ENCODE peak calls at places on chromosomes 5 and 9, in eight cellular contexts. H is prostate gland, A is PC-9, G is neural progenitor cell, S is SJSA1, U is osteoblast, Z is sigmoid colon, D is pancreas. L is an unnamed sample. For H3K36me3, the result is how much of the 10 kb centered on the place peaks cover.

GRCh38 chr9:6247266-6247665 is 31.7 kb downstream of the IL33 start:
- DNase-seq in S (no peak), H (no peak), U (no peak), A (no peak), D (no peak), Z (no peak), G (no peak), L (no peak)

GRCh38 chr9:128716581-128717254 is 7.2 kb downstream of the ZDHHC12 start:
- DNase-seq in H (no peak), Z (no peak), A (no peak), U (peak), S (no peak), D (no peak), G (no peak), L (peak)

GRCh38 chr5:72600401-72600981 is 93.3 kb upstream of the ZNF366 start:
- DNase-seq in G (no peak), H (no peak), U (peak), Z (no peak), D (no peak), S (peak), A (peak), L (no peak)

GRCh38 chr9:75229605-75230332 is 141.5 kb downstream of the OSTF1 start:
- DNase-seq in U (no peak), H (peak), S (no peak), D (peak), Z (peak), G (no peak), A (peak), L (no peak)

GRCh38 chr5:11182441-11183080 is 421.5 kb upstream of the DAP start:
- DNase-seq in U (no peak), D (no peak), A (peak), Z (no peak), H (no peak), G (peak), S (peak), L (no peak)

GRCh38 chr9:2819165-2819564 is 24.7 kb downstream of the PUM3 start:
- DNase-seq in S (no peak), G (no peak), U (no peak), Z (no peak), H (no peak), A (no peak), D (no peak), L (no peak)

GRCh38 chr5:72478276-72478675 is 28.9 kb downstream of the ZNF366 start:
- DNase-seq in D (no peak), Z (no peak), A (no peak), G (no peak), U (no peak), S (no peak), H (no peak), L (no peak)

GRCh38 chr9:69961834-69962233 is 81.8 kb upstream of the MAMDC2 start:
- DNase-seq in S (no peak), G (no peak), U (peak), Z (no peak), A (peak), H (no peak), D (no peak), L (no peak)

GRCh38 chr5:147400076-147400809 is 109.6 kb downstream of the DPYSL3 start:
- DNase-seq in U (peak), G (no peak), A (no peak), D (no peak), S (no peak), Z (no peak), H (no peak), L (no peak)

GRCh38 chr9:35605336-35606137 is 475 bp downstream of the TESK1 start:
- DNase-seq in Z (peak), D (peak), S (no peak), U (peak), G (peak), H (no peak), A (no peak), L (peak)

GRCh38 chr5:139642213-139642612 is 5.9 kb upstream of the CXXC5 start:
- DNase-seq in G (no peak), D (no peak), Z (peak), U (no peak), H (no peak), S (no peak), A (peak), L (peak)

GRCh38 chr5:10452768-10453331 is 11.2 kb downstream of the ROPN1L start:
- DNase-seq in Z (no peak), U (peak), A (peak), S (peak), G (peak), D (no peak), H (no peak), L (no peak)

GRCh38 chr5:65999061-65999723 is 72.8 kb downstream of the ERBIN start:
- DNase-seq in U (no peak), S (no peak), G (no peak), A (no peak), H (no peak), D (no peak), Z (no peak), L (no peak)

DNA sequence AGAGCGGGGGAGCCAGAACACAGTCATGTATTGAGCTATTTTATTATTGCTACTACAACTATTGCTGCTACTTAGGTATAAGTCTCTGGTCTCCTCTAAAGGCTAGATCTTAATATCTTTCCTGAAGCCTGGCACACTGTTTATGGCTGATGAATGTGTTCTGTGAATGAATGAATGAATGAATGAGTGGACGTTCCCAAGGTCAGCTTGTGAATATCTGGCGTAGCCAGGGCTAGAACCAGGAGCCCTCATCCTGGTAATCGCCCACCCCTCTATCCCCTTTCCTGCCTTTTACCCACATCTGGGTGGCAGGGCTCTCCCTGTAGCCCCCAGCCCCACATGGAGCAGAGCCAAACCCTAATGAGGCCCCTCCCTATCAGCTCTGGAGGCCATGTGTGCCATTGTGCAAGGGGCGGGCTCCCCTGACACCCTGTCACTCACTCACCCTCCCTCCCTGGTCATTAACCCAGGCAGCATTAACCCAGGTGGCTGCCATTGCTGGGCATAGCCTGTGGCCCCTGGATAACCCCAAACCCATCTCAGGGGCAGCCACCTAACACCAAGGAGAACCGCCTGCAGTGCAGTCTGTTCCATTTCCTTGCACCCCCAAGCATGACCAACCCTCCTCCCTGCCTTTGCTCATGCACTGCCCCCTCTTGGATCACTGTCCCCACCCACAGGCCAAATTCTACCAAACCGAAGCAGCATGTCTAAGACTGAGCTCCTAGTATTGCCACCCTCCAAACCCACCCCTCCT is 2.0 kb upstream of the AKNA start:
- DNase-seq in H (no peak), U (no peak), Z (no peak), G (no peak), D (no peak), A (no peak), S (no peak), L (peak)
- H3K27ac ChIP-seq in H (no peak), U (no peak), Z (peak), G (no peak), D (no peak), A (no peak), S (no peak), L (peak)

GRCh38 chr5:160054831-160055230 is 45.9 kb downstream of the TTC1 start:
- DNase-seq in A (peak), D (no peak), S (peak), U (peak), H (no peak), G (no peak), Z (no peak), L (no peak)
- H3K36me3 ChIP-seq in A (under half), D (under half), S (half or more), U (half or more), H (under half), G (under half), Z (half or more), L (half or more)

GRCh38 chr9:89477395-89477794 is 20.5 kb downstream of the SEMA4D start:
- DNase-seq in S (no peak), G (no peak), Z (peak), A (no peak), U (no peak), D (no peak), H (no peak), L (no peak)

GRCh38 chr9:89478821-89479668 is 18.9 kb downstream of the SEMA4D start:
- DNase-seq in Z (peak), S (no peak), U (no peak), D (no peak), A (no peak), H (no peak), G (no peak), L (no peak)

GRCh38 chr9:89475891-89476440 is 21.9 kb downstream of the SEMA4D start:
- DNase-seq in H (no peak), G (no peak), A (no peak), U (no peak), S (no peak), Z (peak), D (no peak), L (no peak)

GRCh38 chr9:89476546-89476945 is 21.4 kb downstream of the SEMA4D start:
- DNase-seq in G (no peak), H (no peak), A (no peak), D (no peak), S (no peak), Z (peak), U (no peak), L (no peak)

DNA sequence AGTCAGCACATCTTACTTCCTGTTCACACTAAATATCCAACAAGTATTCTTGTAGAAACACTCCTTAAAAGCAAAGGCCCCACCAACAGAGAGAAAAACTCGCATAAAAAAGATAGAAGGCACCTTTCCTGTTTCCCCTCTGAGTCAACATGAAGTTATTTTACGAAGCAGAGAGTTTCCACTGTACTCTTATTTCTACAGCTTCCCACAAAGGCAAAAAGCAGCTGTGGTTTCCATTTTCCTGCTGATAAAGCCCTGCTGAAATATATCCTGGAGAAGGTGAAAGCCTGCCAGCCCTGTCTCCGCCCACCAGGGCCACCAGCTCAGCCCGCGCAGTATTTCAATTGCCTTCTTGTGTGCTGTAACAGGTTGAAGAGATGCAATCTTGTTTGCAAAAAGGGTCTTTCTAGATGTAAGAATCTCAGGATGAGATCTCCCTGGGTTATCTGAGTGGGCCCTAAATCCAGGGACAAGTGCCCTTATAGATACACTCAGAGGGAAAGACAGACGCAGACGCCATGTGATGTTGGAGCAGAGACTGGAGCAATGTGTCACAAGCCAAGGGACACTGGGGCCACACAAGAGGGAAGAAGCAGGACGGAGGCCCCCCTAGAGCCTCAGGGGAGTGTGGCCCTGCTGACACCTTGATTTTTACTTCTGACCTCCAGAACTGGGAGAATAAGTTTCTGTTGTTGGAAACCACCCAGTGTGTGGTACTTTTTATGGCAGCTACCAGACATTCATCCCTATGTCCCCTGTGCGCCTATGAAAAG is 19.9 kb downstream of the SEMA4D start:
- DNase-seq in Z (peak), H (peak), A (no peak), G (no peak), S (peak), D (no peak), U (no peak), L (no peak)
- H3K27ac ChIP-seq in Z (no peak), H (peak), A (no peak), G (no peak), S (no peak), D (peak), U (no peak), L (peak)

DNA sequence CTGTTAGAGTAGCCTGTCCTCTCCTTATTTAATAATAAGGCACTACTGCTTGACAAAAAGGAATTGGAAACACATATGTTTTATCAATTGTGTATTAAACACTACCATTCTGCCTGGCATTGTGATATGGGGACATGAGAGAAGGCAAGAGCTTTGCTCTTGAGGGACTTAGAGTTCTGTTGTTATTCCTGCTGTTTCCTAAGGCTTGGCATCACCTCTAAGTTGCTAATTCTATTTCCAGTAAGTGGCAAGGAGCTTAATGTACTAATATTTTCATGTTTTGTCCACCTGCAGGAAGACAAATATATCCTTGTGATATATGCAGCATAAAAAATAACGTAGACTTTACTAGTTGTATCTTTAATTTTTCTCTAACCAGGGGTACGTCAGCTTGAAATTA is 12.6 kb downstream of the HMGCR start:
- DNase-seq in S (no peak), A (no peak), D (no peak), G (no peak), U (no peak), Z (no peak), H (no peak), L (no peak)
- H3K36me3 ChIP-seq in S (half or more), A (half or more), D (under half), G (half or more), U (half or more), Z (half or more), H (under half), L (under half)

DNA sequence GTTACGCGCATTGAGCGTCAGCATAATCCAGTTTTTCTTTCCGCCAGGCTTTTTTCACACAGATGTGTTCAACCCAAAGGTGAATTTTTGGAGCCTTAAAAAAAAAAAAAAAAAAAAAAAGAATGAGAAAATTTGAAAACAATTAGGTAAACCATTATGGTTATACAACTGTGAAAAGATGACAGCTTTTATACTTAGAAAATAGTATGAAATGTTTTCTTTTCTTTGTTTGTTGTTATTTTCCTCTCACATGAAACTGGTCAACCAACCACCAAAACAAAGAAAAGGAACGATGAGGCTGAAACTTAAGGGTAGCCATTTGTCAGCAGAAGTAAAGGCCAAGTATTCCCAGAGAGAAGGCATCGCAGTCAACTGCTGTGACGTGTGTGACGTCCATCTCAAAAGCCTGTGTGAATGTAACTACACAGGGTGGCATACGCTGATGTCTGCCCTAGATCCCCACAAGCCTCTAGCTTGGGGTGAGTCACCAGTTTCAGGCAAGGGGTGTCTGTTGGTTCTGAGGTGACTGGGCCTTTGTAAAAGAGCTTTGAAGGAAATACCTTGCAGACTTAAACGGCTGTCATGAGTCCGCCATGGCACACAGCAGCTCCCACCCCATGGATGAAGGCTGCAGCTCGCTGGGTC is 182.9 kb downstream of the AOPEP start:
- DNase-seq in D (no peak), H (no peak), S (no peak), Z (no peak), A (peak), U (no peak), G (no peak), L (no peak)
- H3K27ac ChIP-seq in D (no peak), H (no peak), S (no peak), Z (peak), A (no peak), U (peak), G (no peak), L (no peak)